ENCODE peak calls at places on chromosome 12, in six cellular contexts. A is mesenchymal stem cell; W is CD4-positive, CD25-positive, alpha-beta regulatory T cell; E is iPS DF 6.9; L is aorta; C is effector memory CD4-positive, alpha-beta T cell. V is an unnamed sample. For H3K4me1, the result is how much of the 10 kb centered on the place peaks cover.

GRCh38 chr12:124354400-124354799 is 59.5 kb downstream of the RFLNA start:
- DNase-seq in A (no peak), W (no peak), E (no peak), L (no peak), C (no peak), V (no peak)

GRCh38 chr12:131114942-131115584 is 161.4 kb downstream of the ADGRD1 start:
- DNase-seq in A (no peak), W (no peak), E (no peak), L (peak), C (no peak), V (peak)

GRCh38 chr12:108779998-108780688 is 48.8 kb upstream of the CORO1C start:
- DNase-seq in A (no peak), W (no peak), E (no peak), L (no peak), C (no peak), V (no peak)

GRCh38 chr12:31853977-31854376 is 105.2 kb upstream of the RESF1 start:
- DNase-seq in A (no peak), W (no peak), E (no peak), L (no peak), C (no peak), V (no peak)

GRCh38 chr12:14774944-14775651 is 28.2 kb downstream of the WBP11 start:
- DNase-seq in A (peak), W (peak), E (no peak), L (peak), C (no peak), V (peak)

GRCh38 chr12:25322918-25323773 is 72.4 kb upstream of the KRAS start:
- DNase-seq in A (no peak), W (no peak), E (no peak), L (no peak), C (no peak), V (no peak)

GRCh38 chr12:51886021-51886710 is 1.7 kb upstream of the ANKRD33 start:
- DNase-seq in A (peak), W (peak), E (no peak), L (peak), C (no peak), V (peak)

GRCh38 chr12:92971869-92972524 is 42.9 kb upstream of the EEA1 start:
- DNase-seq in A (peak), W (no peak), E (no peak), L (no peak), C (no peak), V (no peak)

GRCh38 chr12:121223283-121223946 is 13.5 kb downstream of the P2RX4 start:
- DNase-seq in A (no peak), W (peak), E (no peak), L (no peak), C (no peak), V (no peak)

GRCh38 chr12:91630906-91631305 is 448.3 kb upstream of the DCN start:
- DNase-seq in A (no peak), W (no peak), E (no peak), L (no peak), C (no peak), V (no peak)

GRCh38 chr12:98828802-98829600 is 183.9 kb downstream of the APAF1 start:
- DNase-seq in A (no peak), W (no peak), E (no peak), L (no peak), C (no peak), V (no peak)

GRCh38 chr12:127899981-127900380 is 367.0 kb upstream of the TMEM132C start:
- DNase-seq in A (no peak), W (no peak), E (no peak), L (no peak), C (no peak), V (no peak)

GRCh38 chr12:95838125-95838524 is 20.6 kb upstream of the SNRPF start:
- DNase-seq in A (no peak), W (no peak), E (no peak), L (no peak), C (no peak), V (no peak)

GRCh38 chr12:51381226-51382079 is 9.8 kb downstream of the GALNT6 start:
- DNase-seq in A (no peak), W (no peak), E (no peak), L (no peak), C (no peak), V (no peak)

GRCh38 chr12:126474703-126475102 is 1409.5 kb downstream of the AACS start:
- DNase-seq in A (no peak), W (no peak), E (no peak), L (no peak), C (no peak), V (no peak)

GRCh38 chr12:20653871-20654270 is 41.3 kb upstream of the SLCO1C1 start:
- DNase-seq in A (no peak), W (no peak), E (no peak), L (no peak), C (no peak), V (no peak)

GRCh38 chr12:643478-644292 is 19.6 kb downstream of the NINJ2 start:
- DNase-seq in A (no peak), W (no peak), E (no peak), L (no peak), C (peak), V (peak)

GRCh38 chr12:53065470-53065869 is 13.7 kb downstream of the SPRYD3 start:
- DNase-seq in A (no peak), W (no peak), E (no peak), L (no peak), C (no peak), V (peak)

GRCh38 chr12:52748578-52748977 is 28.6 kb downstream of the KRT76 start:
- DNase-seq in A (no peak), W (no peak), E (no peak), L (no peak), C (no peak), V (no peak)

GRCh38 chr12:50696931-50697330 is 67.0 kb upstream of the ATF1 start:
- DNase-seq in A (no peak), W (no peak), E (no peak), L (no peak), C (no peak), V (no peak)

GRCh38 chr12:66398931-66399625 is 96.8 kb downstream of the HELB start:
- DNase-seq in A (peak), W (no peak), E (no peak), L (no peak), C (no peak), V (no peak)

GRCh38 chr12:25256826-25257225 is 6.1 kb upstream of the KRAS start:
- DNase-seq in A (no peak), W (no peak), E (no peak), L (no peak), C (no peak), V (no peak)

GRCh38 chr12:63206908-63207307 is 55.9 kb upstream of the AVPR1A start:
- DNase-seq in A (peak), W (no peak), E (no peak), L (no peak), C (no peak), V (no peak)

GRCh38 chr12:29241821-29242591 is 92.9 kb downstream of the FAR2 start:
- DNase-seq in A (peak), W (peak), E (no peak), L (peak), C (no peak), V (no peak)

GRCh38 chr12:104201238-104202001 is 14.2 kb upstream of the TXNRD1 start:
- DNase-seq in A (peak), W (peak), E (peak), L (no peak), C (peak), V (no peak)

GRCh38 chr12:117680311-117680710 is 288.5 kb downstream of the KSR2 start:
- DNase-seq in A (peak), W (no peak), E (no peak), L (no peak), C (no peak), V (no peak)

GRCh38 chr12:53575502-53576264 is 50.5 kb downstream of the ATF7 start:
- DNase-seq in A (peak), W (peak), E (no peak), L (no peak), C (no peak), V (no peak)

DNA sequence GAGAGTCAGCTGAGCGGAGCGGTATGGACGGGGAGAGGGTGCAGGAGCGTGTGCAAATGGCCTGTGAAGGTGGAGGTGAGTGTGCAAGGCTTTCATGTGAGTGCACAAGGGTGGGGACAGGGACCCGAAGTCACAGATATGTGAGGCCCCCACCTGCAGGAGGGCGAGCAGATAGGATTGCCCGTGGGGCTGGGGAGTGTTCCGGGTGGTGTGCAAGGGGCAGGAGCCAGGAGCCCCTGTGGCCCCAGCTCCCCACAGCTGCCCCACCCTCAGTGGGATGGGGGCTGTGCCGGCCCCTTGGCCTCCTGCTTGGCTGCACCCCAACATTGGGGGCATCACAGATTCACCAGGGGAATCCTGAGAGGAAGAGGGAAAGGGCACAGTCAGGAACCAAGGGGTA is 5.5 kb upstream of the ZNF384 start:
- DNase-seq in A (no peak), W (no peak), E (no peak), L (no peak), C (no peak), V (no peak)
- H3K4me1 ChIP-seq in A (under half), W (under half), E (under half), L (under half), C (under half), V (under half)

GRCh38 chr12:22285871-22286270 is 48.6 kb downstream of the ST8SIA1 start:
- DNase-seq in A (no peak), W (no peak), E (no peak), L (no peak), C (no peak), V (no peak)
- H3K4me1 ChIP-seq in A (under half), W (under half), E (under half), L (under half), C (under half), V (under half)

DNA sequence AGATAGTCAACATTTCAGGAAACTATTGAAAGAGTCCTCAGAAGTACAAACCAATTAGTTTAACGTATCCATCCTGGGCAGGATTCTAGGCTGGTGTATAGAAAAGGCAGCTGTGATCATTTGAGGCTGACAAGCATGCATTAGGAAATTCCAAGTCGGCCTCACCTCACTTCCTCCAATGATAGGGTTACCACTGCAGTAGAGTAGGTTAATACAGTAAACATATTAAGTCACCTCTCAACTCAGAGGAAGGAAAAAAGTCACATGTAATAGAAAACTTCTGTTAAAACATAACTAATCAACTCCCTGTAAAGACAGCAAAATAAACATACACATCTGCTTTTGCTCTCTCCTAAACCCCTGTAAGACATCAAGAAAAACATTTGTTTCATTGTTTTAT is 33.5 kb downstream of the MED13L start:
- DNase-seq in A (peak), W (peak), E (no peak), L (no peak), C (no peak), V (no peak)
- H3K4me1 ChIP-seq in A (under half), W (under half), E (under half), L (under half), C (under half), V (half or more)

GRCh38 chr12:71694099-71694820 is 8.4 kb downstream of the TMEM19 start:
- DNase-seq in A (peak), W (no peak), E (no peak), L (no peak), C (no peak), V (no peak)

GRCh38 chr12:71693126-71693525 is 7.2 kb downstream of the TMEM19 start:
- DNase-seq in A (no peak), W (no peak), E (no peak), L (no peak), C (no peak), V (no peak)

GRCh38 chr12:71691504-71692129 is 5.7 kb downstream of the TMEM19 start:
- DNase-seq in A (no peak), W (no peak), E (no peak), L (no peak), C (no peak), V (no peak)

GRCh38 chr12:71695782-71696181 is 9.9 kb downstream of the TMEM19 start:
- DNase-seq in A (no peak), W (no peak), E (no peak), L (no peak), C (no peak), V (no peak)
- H3K4me1 ChIP-seq in A (under half), W (under half), E (under half), L (under half), C (under half), V (under half)

GRCh38 chr12:75720807-75721206 is 209.4 kb upstream of the KRR1 start:
- DNase-seq in A (no peak), W (no peak), E (no peak), L (no peak), C (no peak), V (no peak)
- H3K4me1 ChIP-seq in A (under half), W (under half), E (under half), L (under half), C (under half), V (under half)

DNA sequence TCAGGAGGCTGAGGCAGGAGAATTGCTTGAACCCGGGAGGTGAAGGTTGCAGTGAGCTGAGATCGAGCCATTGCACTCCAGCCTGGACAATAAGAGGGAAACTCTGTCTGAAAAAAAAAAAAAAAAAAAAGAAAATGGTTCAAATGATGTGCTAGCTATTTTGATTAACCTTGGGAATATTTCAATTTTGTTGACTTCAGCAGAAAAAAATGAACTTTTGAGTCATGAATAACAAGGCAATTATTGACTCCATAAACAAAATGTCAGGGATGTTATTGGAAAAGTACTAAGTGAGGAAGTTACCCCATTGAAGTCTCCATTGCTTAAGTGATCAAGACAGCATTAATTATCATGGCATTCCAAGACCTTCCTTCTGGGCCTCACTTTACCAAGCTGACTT is 10.6 kb upstream of the PKP2 start:
- DNase-seq in A (no peak), W (no peak), E (no peak), L (no peak), C (no peak), V (no peak)
- H3K4me1 ChIP-seq in A (under half), W (under half), E (under half), L (under half), C (under half), V (under half)

DNA sequence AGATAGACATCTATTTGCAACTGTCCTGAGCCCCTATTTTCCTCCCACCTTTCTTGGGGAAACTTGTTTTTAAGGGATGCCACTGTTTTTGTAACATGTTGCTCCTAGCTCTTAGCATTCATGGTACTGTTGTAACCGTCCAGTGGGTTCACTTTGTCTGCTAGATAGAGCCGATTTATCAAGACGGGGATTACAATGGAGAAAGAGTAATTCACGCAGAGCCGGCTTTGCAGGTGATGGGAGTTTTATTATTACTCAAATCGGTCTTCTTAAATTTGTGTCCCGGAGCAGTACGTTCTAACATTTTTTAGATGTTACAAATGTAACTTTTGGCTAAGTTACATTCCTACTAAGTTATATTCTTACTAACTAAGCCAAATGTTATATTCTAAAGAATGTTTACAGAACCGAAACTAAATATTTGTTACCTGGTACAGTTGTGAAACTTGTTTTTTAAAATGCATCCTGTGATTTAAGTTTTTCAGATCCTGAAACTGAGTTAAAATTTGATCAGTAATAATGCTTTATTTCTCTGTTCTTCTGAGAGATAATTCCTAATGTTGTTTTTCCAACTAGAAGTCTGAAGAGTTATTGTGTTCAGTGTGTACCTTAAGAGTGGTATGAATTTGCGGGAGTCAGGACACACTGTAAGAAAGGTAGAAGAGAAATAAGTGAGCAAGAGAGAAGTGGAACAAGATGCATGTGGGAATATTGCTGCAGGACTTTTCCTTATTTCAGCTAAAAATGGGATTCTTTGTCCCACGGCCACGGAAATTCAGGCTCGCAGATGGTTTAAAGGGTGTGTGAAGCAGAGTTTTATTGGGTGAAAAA is 20.6 kb upstream of the CLEC2D start:
- DNase-seq in A (peak), W (peak), E (no peak), L (no peak), C (no peak), V (no peak)
- H3K4me1 ChIP-seq in A (under half), W (under half), E (under half), L (under half), C (under half), V (under half)

DNA sequence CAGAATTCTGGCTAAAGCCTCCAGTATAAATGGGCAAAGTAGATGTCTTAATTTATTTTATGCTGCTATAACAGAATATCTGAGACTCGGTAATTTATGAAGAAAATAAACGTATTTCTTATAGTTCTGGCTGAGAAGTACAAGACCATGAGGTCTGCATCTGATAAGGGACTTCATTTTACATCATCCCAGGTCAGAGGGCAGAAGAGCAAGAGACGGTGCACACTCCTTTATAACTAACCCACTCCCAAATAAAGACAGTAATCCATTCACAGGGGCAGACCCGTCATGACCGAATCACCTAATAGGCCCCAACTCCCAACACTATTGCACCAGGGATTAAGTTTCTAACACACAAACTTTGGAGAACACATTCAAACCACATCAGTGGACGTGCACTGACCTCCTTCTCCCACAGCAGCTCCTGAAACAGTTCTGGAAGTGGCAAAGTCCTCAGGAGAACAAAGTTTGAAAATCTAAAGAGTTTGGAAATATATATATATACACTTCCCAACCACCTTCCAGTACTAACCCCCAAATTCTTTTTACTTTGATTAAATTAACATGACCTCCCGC is 116.5 kb downstream of the MED13L start:
- DNase-seq in A (no peak), W (no peak), E (no peak), L (no peak), C (no peak), V (no peak)
- H3K4me1 ChIP-seq in A (under half), W (under half), E (under half), L (under half), C (under half), V (under half)

GRCh38 chr12:129486931-129487330 is 416.9 kb downstream of the TMEM132D start:
- DNase-seq in A (no peak), W (no peak), E (no peak), L (no peak), C (no peak), V (no peak)
- H3K4me1 ChIP-seq in A (under half), W (under half), E (under half), L (under half), C (under half), V (under half)

DNA sequence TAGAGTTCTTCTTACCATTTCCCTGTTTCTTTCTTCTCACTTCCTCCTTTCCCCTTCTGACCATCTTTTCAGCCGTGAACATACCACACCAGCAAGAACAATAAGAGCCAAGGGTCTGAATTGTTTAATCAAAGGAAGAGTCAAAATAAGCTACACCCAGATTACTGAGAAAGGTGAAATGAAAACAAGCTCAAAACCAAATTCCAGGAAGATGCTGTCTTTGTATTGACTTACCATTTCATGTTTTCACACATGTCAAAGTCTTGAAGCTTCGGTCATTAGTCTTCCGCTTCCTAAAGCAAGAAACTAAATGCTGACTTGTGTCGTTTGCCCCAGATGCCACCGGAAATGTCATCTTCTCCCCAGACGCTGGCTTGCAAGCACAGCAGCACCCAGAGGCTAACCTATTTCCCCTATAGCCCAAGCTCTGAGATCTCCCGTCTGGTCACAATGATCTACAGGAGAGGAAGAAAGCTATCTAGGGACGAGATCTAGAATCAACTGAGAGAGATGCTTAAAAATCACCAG is 136.5 kb upstream of the AMIGO2 start:
- DNase-seq in A (no peak), W (peak), E (no peak), L (peak), C (peak), V (no peak)
- H3K4me1 ChIP-seq in A (under half), W (half or more), E (under half), L (under half), C (under half), V (under half)

V was measured in upper lobe of right lung.